ENCODE peak calls at places on chromosomes 12 and 14, in eight cellular contexts. One of them, this sample, is unnamed.

GRCh38 chr12:62925680-62926079 is 9.3 kb downstream of the PPM1H start:
- DNase-seq in caudate nucleus: no peak
- DNase-seq in NCI-H1092: no peak
- DNase-seq in ovary: no peak
- DNase-seq in HCEC 1CT: no peak
- DNase-seq in NAMALWA: no peak
- DNase-seq in fibroblast of mammary gland: no peak
- DNase-seq in stimulated activated CD4-positive, alpha-beta T cell treated with anti-CD3 and anti-CD28 coated beads, Interleukin-15, amount 100 ng/mL, for 1 hour: no peak
- DNase-seq in this sample: no peak

GRCh38 chr12:108750471-108751402 is 19.4 kb upstream of the CORO1C start:
- DNase-seq in caudate nucleus: no peak
- DNase-seq in NCI-H1092: no peak
- DNase-seq in ovary: peak; percentile 26
- DNase-seq in HCEC 1CT: no peak
- DNase-seq in NAMALWA: no peak
- DNase-seq in fibroblast of mammary gland: peak; percentile 41
- DNase-seq in stimulated activated CD4-positive, alpha-beta T cell treated with anti-CD3 and anti-CD28 coated beads, Interleukin-15, amount 100 ng/mL, for 1 hour: no peak
- DNase-seq in this sample: no peak

GRCh38 chr12:124024263-124024678 is 51.3 kb downstream of the ZNF664 start:
- DNase-seq in caudate nucleus: no peak
- DNase-seq in NCI-H1092: no peak
- DNase-seq in ovary: no peak
- DNase-seq in HCEC 1CT: no peak
- DNase-seq in NAMALWA: no peak
- DNase-seq in fibroblast of mammary gland: no peak
- DNase-seq in stimulated activated CD4-positive, alpha-beta T cell treated with anti-CD3 and anti-CD28 coated beads, Interleukin-15, amount 100 ng/mL, for 1 hour: no peak
- DNase-seq in this sample: peak; percentile 90

GRCh38 chr14:104560586-104560945 is 19.0 kb upstream of the C14orf180 start:
- DNase-seq in caudate nucleus: no peak
- DNase-seq in NCI-H1092: no peak
- DNase-seq in ovary: no peak
- DNase-seq in HCEC 1CT: no peak
- DNase-seq in NAMALWA: no peak
- DNase-seq in fibroblast of mammary gland: no peak
- DNase-seq in stimulated activated CD4-positive, alpha-beta T cell treated with anti-CD3 and anti-CD28 coated beads, Interleukin-15, amount 100 ng/mL, for 1 hour: no peak
- DNase-seq in this sample: no peak

GRCh38 chr12:85920324-85920947 is 46.3 kb downstream of the NTS start:
- DNase-seq in caudate nucleus: no peak
- DNase-seq in NCI-H1092: peak; percentile 1
- DNase-seq in ovary: no peak
- DNase-seq in HCEC 1CT: peak; percentile 32
- DNase-seq in NAMALWA: peak; percentile 58
- DNase-seq in fibroblast of mammary gland: peak; percentile 36
- DNase-seq in stimulated activated CD4-positive, alpha-beta T cell treated with anti-CD3 and anti-CD28 coated beads, Interleukin-15, amount 100 ng/mL, for 1 hour: no peak
- DNase-seq in this sample: peak; percentile 42

GRCh38 chr12:55142896-55143870 is 17.0 kb downstream of the OR9K2 start:
- DNase-seq in caudate nucleus: peak; percentile 0
- DNase-seq in NCI-H1092: peak; percentile 28
- DNase-seq in ovary: no peak
- DNase-seq in HCEC 1CT: peak; percentile 30
- DNase-seq in NAMALWA: peak; percentile 86
- DNase-seq in fibroblast of mammary gland: peak; percentile 48
- DNase-seq in stimulated activated CD4-positive, alpha-beta T cell treated with anti-CD3 and anti-CD28 coated beads, Interleukin-15, amount 100 ng/mL, for 1 hour: no peak
- DNase-seq in this sample: peak; percentile 66

GRCh38 chr14:20530771-20531571 is 25.6 kb downstream of the RNASE10 start:
- DNase-seq in caudate nucleus: peak; percentile 8
- DNase-seq in NCI-H1092: peak; percentile 42
- DNase-seq in ovary: peak; percentile 52
- DNase-seq in HCEC 1CT: peak; percentile 63
- DNase-seq in NAMALWA: peak; percentile 88
- DNase-seq in fibroblast of mammary gland: peak; percentile 78
- DNase-seq in stimulated activated CD4-positive, alpha-beta T cell treated with anti-CD3 and anti-CD28 coated beads, Interleukin-15, amount 100 ng/mL, for 1 hour: peak; percentile 52
- DNase-seq in this sample: peak; percentile 90

GRCh38 chr12:104011265-104011664 is 38.7 kb downstream of the GLT8D2 start:
- DNase-seq in caudate nucleus: no peak
- DNase-seq in NCI-H1092: no peak
- DNase-seq in ovary: no peak
- DNase-seq in HCEC 1CT: peak; percentile 98
- DNase-seq in NAMALWA: no peak
- DNase-seq in fibroblast of mammary gland: peak; percentile 95
- DNase-seq in stimulated activated CD4-positive, alpha-beta T cell treated with anti-CD3 and anti-CD28 coated beads, Interleukin-15, amount 100 ng/mL, for 1 hour: no peak
- DNase-seq in this sample: no peak

GRCh38 chr12:53481108-53481442 is 18.2 kb downstream of the MAP3K12 start:
- DNase-seq in caudate nucleus: no peak
- DNase-seq in NCI-H1092: no peak
- DNase-seq in ovary: no peak
- DNase-seq in HCEC 1CT: no peak
- DNase-seq in NAMALWA: no peak
- DNase-seq in fibroblast of mammary gland: no peak
- DNase-seq in stimulated activated CD4-positive, alpha-beta T cell treated with anti-CD3 and anti-CD28 coated beads, Interleukin-15, amount 100 ng/mL, for 1 hour: no peak
- DNase-seq in this sample: no peak

GRCh38 chr12:116492703-116493324 is 66.4 kb upstream of the MAP1LC3B2 start:
- DNase-seq in caudate nucleus: no peak
- DNase-seq in NCI-H1092: no peak
- DNase-seq in ovary: no peak
- DNase-seq in HCEC 1CT: peak; percentile 45
- DNase-seq in NAMALWA: no peak
- DNase-seq in fibroblast of mammary gland: peak; percentile 95
- DNase-seq in stimulated activated CD4-positive, alpha-beta T cell treated with anti-CD3 and anti-CD28 coated beads, Interleukin-15, amount 100 ng/mL, for 1 hour: no peak
- DNase-seq in this sample: peak; percentile 70

GRCh38 chr12:71639341-71639760 is 24.3 kb downstream of the ZFC3H1 start:
- DNase-seq in caudate nucleus: peak; percentile 1
- DNase-seq in NCI-H1092: no peak
- DNase-seq in ovary: no peak
- DNase-seq in HCEC 1CT: peak; percentile 9
- DNase-seq in NAMALWA: peak; percentile 50
- DNase-seq in fibroblast of mammary gland: no peak
- DNase-seq in stimulated activated CD4-positive, alpha-beta T cell treated with anti-CD3 and anti-CD28 coated beads, Interleukin-15, amount 100 ng/mL, for 1 hour: no peak
- DNase-seq in this sample: peak; percentile 30

GRCh38 chr12:8045952-8046944 is 13.7 kb downstream of the FOXJ2 start:
- DNase-seq in caudate nucleus: peak; percentile 30
- DNase-seq in NCI-H1092: peak; percentile 35
- DNase-seq in ovary: peak; percentile 87
- DNase-seq in HCEC 1CT: peak; percentile 68
- DNase-seq in NAMALWA: peak; percentile 83
- DNase-seq in fibroblast of mammary gland: peak; percentile 83
- DNase-seq in stimulated activated CD4-positive, alpha-beta T cell treated with anti-CD3 and anti-CD28 coated beads, Interleukin-15, amount 100 ng/mL, for 1 hour: peak; percentile 72
- DNase-seq in this sample: peak; percentile 80

GRCh38 chr12:100963381-100963780 is 168.8 kb downstream of the ANO4 start:
- DNase-seq in caudate nucleus: no peak
- DNase-seq in NCI-H1092: no peak
- DNase-seq in ovary: peak; percentile 40
- DNase-seq in HCEC 1CT: no peak
- DNase-seq in NAMALWA: no peak
- DNase-seq in fibroblast of mammary gland: peak; percentile 59
- DNase-seq in stimulated activated CD4-positive, alpha-beta T cell treated with anti-CD3 and anti-CD28 coated beads, Interleukin-15, amount 100 ng/mL, for 1 hour: no peak
- DNase-seq in this sample: no peak

This sample was measured in NB4.